ENCODE peak calls at places on chromosomes 1 and 21, in four cellular contexts. One of them, this sample, is unnamed.
A peak's percentile ranks its signal among the peaks of the same experiment; 100 is the strongest.

GRCh38 chr1:246428542-246429308 is 78.4 kb downstream of the SMYD3 start:
- DNase-seq in K562: peak; percentile 42
- DNase-seq in GM12878: peak; percentile 40
- DNase-seq in HepG2: no peak
- DNase-seq in this sample: no peak

GRCh38 chr1:194347184-194347583 is 1160.8 kb upstream of the B3GALT2 start:
- DNase-seq in K562: no peak
- DNase-seq in GM12878: no peak
- DNase-seq in HepG2: no peak
- DNase-seq in this sample: no peak

GRCh38 chr1:182350839-182351238 is 40.8 kb downstream of the GLUL start:
- DNase-seq in K562: no peak
- DNase-seq in GM12878: no peak
- DNase-seq in HepG2: no peak
- DNase-seq in this sample: no peak

GRCh38 chr1:166040223-166040622 is 126.6 kb downstream of the FAM78B start:
- DNase-seq in K562: no peak
- DNase-seq in GM12878: no peak
- DNase-seq in HepG2: no peak
- DNase-seq in this sample: no peak

GRCh38 chr1:41317356-41317755 is 43.9 kb upstream of the FOXO6 start:
- DNase-seq in K562: no peak
- DNase-seq in GM12878: no peak
- DNase-seq in HepG2: no peak
- DNase-seq in this sample: no peak

GRCh38 chr1:165431079-165431478 is 13.8 kb downstream of the RXRG start:
- DNase-seq in K562: no peak
- DNase-seq in GM12878: no peak
- DNase-seq in HepG2: no peak
- DNase-seq in this sample: no peak

GRCh38 chr1:26666855-26667254 is 29.0 kb upstream of the ARID1A start:
- DNase-seq in K562: no peak
- DNase-seq in GM12878: no peak
- DNase-seq in HepG2: no peak
- DNase-seq in this sample: no peak

GRCh38 chr1:78673120-78673519 is 23.5 kb downstream of the IFI44 start:
- DNase-seq in K562: no peak
- DNase-seq in GM12878: no peak
- DNase-seq in HepG2: peak; percentile 11
- DNase-seq in this sample: peak; percentile 62

GRCh38 chr1:234531181-234532132 is 52.5 kb upstream of the TARBP1 start:
- DNase-seq in K562: no peak
- DNase-seq in GM12878: no peak
- DNase-seq in HepG2: no peak
- DNase-seq in this sample: peak; percentile 42

GRCh38 chr21:26405735-26406361 is 167.2 kb downstream of the CYYR1 start:
- DNase-seq in K562: no peak
- DNase-seq in GM12878: no peak
- DNase-seq in HepG2: no peak
- DNase-seq in this sample: no peak

GRCh38 chr1:110647254-110647891 is 27.4 kb downstream of the KCNA3 start:
- DNase-seq in K562: no peak
- DNase-seq in GM12878: no peak
- DNase-seq in HepG2: no peak
- DNase-seq in this sample: no peak

GRCh38 chr21:36027352-36027751 is 33.0 kb downstream of the SETD4 start:
- DNase-seq in K562: no peak
- DNase-seq in GM12878: no peak
- DNase-seq in HepG2: no peak
- DNase-seq in this sample: no peak

GRCh38 chr1:82762829-82763532 is 962.2 kb downstream of the ADGRL2 start:
- DNase-seq in K562: no peak
- DNase-seq in GM12878: peak; percentile 9
- DNase-seq in HepG2: no peak
- DNase-seq in this sample: no peak

GRCh38 chr1:114482585-114482984 is 28.4 kb downstream of the TRIM33 start:
- DNase-seq in K562: no peak
- DNase-seq in GM12878: no peak
- DNase-seq in HepG2: no peak
- DNase-seq in this sample: no peak

GRCh38 chr1:64403331-64403730 is 66.6 kb upstream of the CACHD1 start:
- DNase-seq in K562: no peak
- DNase-seq in GM12878: no peak
- DNase-seq in HepG2: no peak
- DNase-seq in this sample: no peak

GRCh38 chr21:42009018-42009830 is 936 bp downstream of the ZBTB21 start:
- DNase-seq in K562: peak; percentile 52
- DNase-seq in GM12878: no peak
- DNase-seq in HepG2: peak; percentile 62
- DNase-seq in this sample: peak; percentile 62

GRCh38 chr21:39004776-39005605 is 178.3 kb downstream of the PSMG1 start:
- DNase-seq in K562: peak; percentile 25
- DNase-seq in GM12878: no peak
- DNase-seq in HepG2: no peak
- DNase-seq in this sample: no peak

GRCh38 chr1:55040083-55040952 is 970 bp downstream of the PCSK9 start:
- DNase-seq in K562: no peak
- DNase-seq in GM12878: no peak
- DNase-seq in HepG2: no peak
- DNase-seq in this sample: peak; percentile 40

GRCh38 chr1:26477446-26478152 is 5.4 kb downstream of the HMGN2 start:
- DNase-seq in K562: peak; percentile 32
- DNase-seq in GM12878: no peak
- DNase-seq in HepG2: no peak
- DNase-seq in this sample: no peak

GRCh38 chr1:63674865-63675815 is 81.9 kb downstream of the PGM1 start:
- DNase-seq in K562: no peak
- DNase-seq in GM12878: no peak
- DNase-seq in HepG2: no peak
- DNase-seq in this sample: no peak

GRCh38 chr21:46307625-46308024 is 16.0 kb downstream of the C21orf58 start:
- DNase-seq in K562: no peak
- DNase-seq in GM12878: no peak
- DNase-seq in HepG2: no peak
- DNase-seq in this sample: no peak

GRCh38 chr1:208747979-208748378 is 503.8 kb upstream of the PLXNA2 start:
- DNase-seq in K562: no peak
- DNase-seq in GM12878: no peak
- DNase-seq in HepG2: no peak
- DNase-seq in this sample: no peak

GRCh38 chr1:29826646-29827045 is 590.3 kb downstream of the PTPRU start:
- DNase-seq in K562: no peak
- DNase-seq in GM12878: no peak
- DNase-seq in HepG2: no peak
- DNase-seq in this sample: no peak

GRCh38 chr1:31428436-31429221 is 15.6 kb downstream of the SERINC2 start:
- DNase-seq in K562: no peak
- DNase-seq in GM12878: no peak
- DNase-seq in HepG2: no peak
- DNase-seq in this sample: no peak

GRCh38 chr1:111570781-111571181 is 48.8 kb upstream of the RAP1A start:
- DNase-seq in K562: peak; percentile 52
- DNase-seq in GM12878: no peak
- DNase-seq in HepG2: no peak
- DNase-seq in this sample: peak; percentile 34

GRCh38 chr1:15213333-15213732 is 33.7 kb upstream of the FHAD1 start:
- DNase-seq in K562: no peak
- DNase-seq in GM12878: no peak
- DNase-seq in HepG2: no peak
- DNase-seq in this sample: no peak

DNA sequence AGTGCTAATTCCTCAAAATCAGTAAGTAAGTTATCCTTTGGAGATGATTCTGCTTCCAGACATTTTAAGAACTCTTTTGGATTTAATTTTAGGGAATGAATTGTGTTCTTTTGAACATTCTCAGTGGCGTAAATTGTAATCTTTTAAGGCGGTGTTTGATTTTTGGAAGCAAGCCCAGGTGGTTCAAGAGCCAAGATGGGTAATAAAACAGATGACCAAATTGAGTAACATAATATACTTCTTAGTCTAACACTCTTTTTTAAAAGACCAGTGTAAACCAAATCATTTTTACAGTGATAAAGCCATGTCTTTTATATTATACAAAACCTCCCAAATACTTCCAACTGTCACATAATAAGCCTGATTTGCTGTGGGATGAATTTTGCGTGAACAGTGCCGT is 133.8 kb downstream of the LRRC40 start:
- DNase-seq in K562: no peak
- DNase-seq in GM12878: no peak
- DNase-seq in HepG2: no peak
- DNase-seq in this sample: no peak
- TF ChIP-seq CBFB in K562: no peak
- TF ChIP-seq CBFB in GM12878: no peak
- TF ChIP-seq CBFB in HepG2: no peak
- TF ChIP-seq CBFB in this sample: no peak

DNA sequence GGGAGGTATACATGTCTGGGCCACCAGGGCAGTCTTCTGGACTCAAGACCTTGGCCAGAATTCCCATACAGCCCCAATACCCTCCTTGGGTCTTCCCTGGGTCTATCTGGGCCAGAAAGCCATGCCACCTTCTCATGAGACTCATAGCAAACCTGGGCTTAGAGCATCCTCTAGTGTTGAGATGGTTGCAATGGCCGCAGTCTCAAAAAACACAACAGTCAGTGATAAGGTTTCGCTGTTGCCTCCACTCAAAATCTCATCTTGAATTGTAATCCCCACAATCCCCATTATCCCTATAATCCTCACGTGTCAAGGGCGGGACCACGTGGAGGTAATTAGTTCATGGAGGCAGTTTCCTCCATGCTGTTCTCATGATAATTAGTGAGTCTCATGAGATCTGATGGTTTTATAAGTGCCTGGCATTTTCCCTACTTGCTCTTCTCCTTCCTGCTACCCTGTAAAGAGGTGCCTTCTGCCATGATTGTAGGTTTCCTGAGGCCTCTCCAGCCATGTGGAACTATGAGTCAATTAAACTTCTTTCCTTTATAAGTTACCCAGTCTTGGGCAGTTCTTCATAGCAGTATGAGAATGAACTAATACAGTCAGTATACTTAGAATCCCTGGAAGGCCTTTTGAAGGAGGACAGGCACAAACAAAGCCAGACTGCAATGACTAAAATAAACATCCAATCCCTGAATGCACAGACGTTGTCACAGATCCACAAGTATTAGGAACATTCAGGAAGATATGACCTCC is 77.0 kb downstream of the CTH start:
- DNase-seq in K562: peak; percentile 55
- DNase-seq in GM12878: peak; percentile 16
- DNase-seq in HepG2: peak; percentile 43
- DNase-seq in this sample: peak; percentile 47
- TF ChIP-seq ESRRA in K562: no peak
- TF ChIP-seq ESRRA in GM12878: no peak
- TF ChIP-seq ESRRA in HepG2: no peak
- TF ChIP-seq ESRRA in this sample: no peak

GRCh38 chr1:229664133-229664689 is 38.2 kb downstream of the URB2 start:
- DNase-seq in K562: no peak
- DNase-seq in GM12878: peak; percentile 69
- DNase-seq in HepG2: no peak
- DNase-seq in this sample: no peak
- TF ChIP-seq CBFB in K562: no peak
- TF ChIP-seq CBFB in GM12878: no peak
- TF ChIP-seq CBFB in HepG2: no peak
- TF ChIP-seq CBFB in this sample: no peak

DNA sequence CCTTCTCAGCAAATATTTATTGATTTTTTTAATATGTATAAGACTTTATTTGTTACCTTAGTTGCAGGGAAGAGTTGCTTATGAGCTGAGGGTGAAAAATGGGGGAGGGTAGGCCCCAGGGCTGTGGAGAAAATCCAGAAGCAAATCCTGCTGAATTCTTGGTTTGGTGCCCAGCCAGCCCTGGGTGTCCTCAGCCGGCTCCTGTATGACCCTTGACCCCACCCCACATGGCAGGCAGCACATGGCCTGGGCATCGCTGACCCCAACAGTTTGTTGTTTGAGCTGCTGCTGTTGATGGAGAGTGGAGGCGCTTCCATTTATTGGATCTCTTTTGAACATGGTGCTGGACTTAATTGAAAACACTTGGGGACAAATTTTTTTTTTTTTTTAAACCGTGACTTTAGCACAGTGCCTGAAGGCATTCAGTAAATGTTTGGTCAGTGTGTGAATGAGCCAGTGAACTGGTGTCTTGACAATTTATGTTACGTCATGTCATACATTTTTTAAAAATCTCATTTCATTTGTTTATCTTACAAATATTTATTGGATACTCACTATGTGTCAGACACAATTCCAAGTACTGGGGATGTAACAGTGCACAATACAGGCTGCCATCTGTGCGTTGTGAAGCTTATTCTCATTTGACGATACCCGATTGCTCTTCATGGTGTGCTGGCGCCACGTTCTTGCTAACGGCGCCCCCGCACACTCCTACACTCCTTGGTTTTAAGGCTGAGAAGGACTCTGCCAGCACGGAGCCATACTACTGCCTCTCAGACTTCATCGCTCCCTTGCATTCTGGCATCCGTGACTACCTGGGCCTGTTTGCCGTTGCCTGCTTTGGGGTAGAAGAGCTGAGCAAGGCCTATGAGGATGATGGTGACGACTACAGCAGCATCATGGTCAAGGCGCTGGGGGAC is 98.8 kb downstream of the MTR start:
- DNase-seq in K562: no peak
- DNase-seq in GM12878: no peak
- DNase-seq in HepG2: no peak
- DNase-seq in this sample: no peak
- TF ChIP-seq ESRRA in K562: no peak
- TF ChIP-seq ESRRA in GM12878: no peak
- TF ChIP-seq ESRRA in HepG2: no peak
- TF ChIP-seq ESRRA in this sample: no peak

GRCh38 chr1:115790356-115790755 is 21.8 kb upstream of the CASQ2 start:
- DNase-seq in K562: no peak
- DNase-seq in GM12878: no peak
- DNase-seq in HepG2: no peak
- DNase-seq in this sample: no peak

GRCh38 chr1:115791816-115792215 is 23.3 kb upstream of the CASQ2 start:
- DNase-seq in K562: no peak
- DNase-seq in GM12878: no peak
- DNase-seq in HepG2: no peak
- DNase-seq in this sample: no peak

GRCh38 chr1:115790846-115791245 is 22.3 kb upstream of the CASQ2 start:
- DNase-seq in K562: no peak
- DNase-seq in GM12878: no peak
- DNase-seq in HepG2: no peak
- DNase-seq in this sample: no peak

GRCh38 chr1:115794976-115795375 is 26.5 kb upstream of the CASQ2 start:
- DNase-seq in K562: no peak
- DNase-seq in GM12878: no peak
- DNase-seq in HepG2: no peak
- DNase-seq in this sample: no peak

GRCh38 chr1:115793162-115793561 is 24.6 kb upstream of the CASQ2 start:
- DNase-seq in K562: no peak
- DNase-seq in GM12878: no peak
- DNase-seq in HepG2: no peak
- DNase-seq in this sample: no peak
- TF ChIP-seq CBFB in K562: no peak
- TF ChIP-seq CBFB in GM12878: no peak
- TF ChIP-seq CBFB in HepG2: no peak
- TF ChIP-seq CBFB in this sample: no peak

This sample was measured in WTC11.